ENCODE peak calls at places on chromosomes 2 and 18, in five cellular contexts. One of them, this sample, is unnamed.

GRCh38 chr2:202870431-202871160 is 970 bp downstream of the ICA1L start:
- DNase-seq in A549: peak; percentile 83
- DNase-seq in AG04450: no peak
- DNase-seq in GM20000: peak; percentile 83
- DNase-seq in spleen: peak; percentile 84
- DNase-seq in this sample: no peak

GRCh38 chr2:12005886-12006681 is 259.7 kb downstream of the LPIN1 start:
- DNase-seq in A549: no peak
- DNase-seq in AG04450: no peak
- DNase-seq in GM20000: peak; percentile 72
- DNase-seq in spleen: no peak
- DNase-seq in this sample: no peak

GRCh38 chr2:209208211-209208610 is 215.6 kb upstream of the MAP2 start:
- DNase-seq in A549: peak; percentile 45
- DNase-seq in AG04450: no peak
- DNase-seq in GM20000: peak; percentile 26
- DNase-seq in spleen: no peak
- DNase-seq in this sample: no peak

GRCh38 chr2:667332-668000 is 9.7 kb downstream of the TMEM18 start:
- DNase-seq in A549: peak; percentile 68
- DNase-seq in AG04450: peak; percentile 44
- DNase-seq in GM20000: no peak
- DNase-seq in spleen: no peak
- DNase-seq in this sample: no peak

GRCh38 chr2:205273148-205273547 is 409.2 kb upstream of the NRP2 start:
- DNase-seq in A549: no peak
- DNase-seq in AG04450: no peak
- DNase-seq in GM20000: no peak
- DNase-seq in spleen: no peak
- DNase-seq in this sample: no peak

GRCh38 chr2:145350011-145350410 is 830.1 kb upstream of the ZEB2 start:
- DNase-seq in A549: no peak
- DNase-seq in AG04450: peak; percentile 15
- DNase-seq in GM20000: no peak
- DNase-seq in spleen: no peak
- DNase-seq in this sample: peak; percentile 11

GRCh38 chr2:9710311-9710710 is 79.5 kb upstream of the YWHAQ start:
- DNase-seq in A549: no peak
- DNase-seq in AG04450: no peak
- DNase-seq in GM20000: no peak
- DNase-seq in spleen: no peak
- DNase-seq in this sample: no peak

GRCh38 chr2:236014408-236015131 is 153.6 kb downstream of the GBX2 start:
- DNase-seq in A549: no peak
- DNase-seq in AG04450: no peak
- DNase-seq in GM20000: no peak
- DNase-seq in spleen: no peak
- DNase-seq in this sample: no peak

GRCh38 chr18:49814147-49814499 is 790 bp upstream of the ACAA2 start:
- DNase-seq in A549: peak; percentile 20
- DNase-seq in AG04450: peak; percentile 24
- DNase-seq in GM20000: no peak
- DNase-seq in spleen: no peak
- DNase-seq in this sample: peak; percentile 15

GRCh38 chr18:78612318-78612717 is 367.3 kb upstream of the SALL3 start:
- DNase-seq in A549: no peak
- DNase-seq in AG04450: no peak
- DNase-seq in GM20000: no peak
- DNase-seq in spleen: peak; percentile 42
- DNase-seq in this sample: no peak

GRCh38 chr2:214322662-214323061 is 88.2 kb upstream of the VWC2L start:
- DNase-seq in A549: no peak
- DNase-seq in AG04450: no peak
- DNase-seq in GM20000: no peak
- DNase-seq in spleen: no peak
- DNase-seq in this sample: no peak

GRCh38 chr2:127514485-127514884 is 11.8 kb downstream of the IWS1 start:
- DNase-seq in A549: no peak
- DNase-seq in AG04450: no peak
- DNase-seq in GM20000: no peak
- DNase-seq in spleen: no peak
- DNase-seq in this sample: no peak

DNA sequence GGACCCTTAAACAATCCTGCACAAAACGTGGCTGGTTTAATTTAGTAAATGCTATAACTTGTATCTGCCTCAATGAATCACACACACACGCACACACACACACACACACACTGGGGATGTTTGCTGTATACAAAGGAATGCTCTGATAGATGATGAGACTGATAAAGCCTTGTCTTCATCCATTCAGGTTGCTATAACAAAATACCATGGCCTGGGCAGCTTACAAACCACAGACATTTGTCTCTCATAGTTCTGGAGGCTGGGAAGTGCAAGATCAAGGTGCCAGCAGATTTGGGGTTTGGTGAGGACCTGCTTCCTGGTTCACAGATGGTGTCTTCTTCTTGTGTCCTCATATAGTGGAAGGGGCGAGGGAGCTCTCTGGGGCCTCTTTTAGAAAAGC is 149.5 kb upstream of the HDAC4 start:
- DNase-seq in A549: no peak
- DNase-seq in AG04450: no peak
- DNase-seq in GM20000: no peak
- DNase-seq in spleen: peak; percentile 22
- DNase-seq in this sample: no peak
- TF ChIP-seq CTCF in A549: no peak
- TF ChIP-seq CTCF in AG04450: no peak
- TF ChIP-seq CTCF in GM20000: no peak
- TF ChIP-seq CTCF in spleen: no peak
- TF ChIP-seq CTCF in this sample: no peak

GRCh38 chr2:20050712-20051517 is 513 bp downstream of the LAPTM4A start:
- DNase-seq in A549: peak; percentile 65
- DNase-seq in AG04450: no peak
- DNase-seq in GM20000: peak; percentile 51
- DNase-seq in spleen: peak; percentile 84
- DNase-seq in this sample: no peak
- TF ChIP-seq CTCF in A549: no peak
- TF ChIP-seq CTCF in AG04450: peak; percentile 26
- TF ChIP-seq CTCF in GM20000: no peak
- TF ChIP-seq CTCF in spleen: no peak
- TF ChIP-seq CTCF in this sample: peak; percentile 16

GRCh38 chr2:97355176-97355575 is 234.5 kb downstream of the ANKRD36B start:
- DNase-seq in A549: no peak
- DNase-seq in AG04450: no peak
- DNase-seq in GM20000: no peak
- DNase-seq in spleen: no peak
- DNase-seq in this sample: no peak

GRCh38 chr2:97354576-97354975 is 235.1 kb downstream of the ANKRD36B start:
- DNase-seq in A549: no peak
- DNase-seq in AG04450: no peak
- DNase-seq in GM20000: no peak
- DNase-seq in spleen: peak; percentile 77
- DNase-seq in this sample: no peak

GRCh38 chr2:97360202-97360601 is 229.5 kb downstream of the ANKRD36B start:
- DNase-seq in A549: no peak
- DNase-seq in AG04450: no peak
- DNase-seq in GM20000: no peak
- DNase-seq in spleen: no peak
- DNase-seq in this sample: no peak

DNA sequence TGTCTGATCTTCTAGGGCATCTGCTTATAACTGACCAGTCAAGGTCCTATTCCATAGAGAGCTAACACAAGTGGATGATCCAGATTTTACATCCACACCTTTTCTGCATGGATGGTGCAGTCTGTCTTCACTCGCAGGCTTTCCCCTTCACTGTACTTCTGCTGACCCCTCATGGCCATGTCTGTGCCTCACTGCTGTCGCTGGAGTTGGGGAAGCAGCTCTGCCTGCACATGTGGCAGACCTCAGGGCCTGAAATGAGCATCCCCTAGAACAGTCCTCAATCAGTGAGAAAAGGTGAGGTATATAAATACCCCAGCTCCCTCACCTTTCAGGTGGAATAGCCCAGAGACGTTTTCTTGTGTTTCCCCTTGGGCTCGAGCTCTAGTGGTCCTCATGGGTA is 233.8 kb downstream of the ANKRD36B start:
- DNase-seq in A549: peak; percentile 5
- DNase-seq in AG04450: no peak
- DNase-seq in GM20000: no peak
- DNase-seq in spleen: no peak
- DNase-seq in this sample: no peak
- TF ChIP-seq CTCF in A549: no peak
- TF ChIP-seq CTCF in AG04450: no peak
- TF ChIP-seq CTCF in GM20000: no peak
- TF ChIP-seq CTCF in spleen: no peak
- TF ChIP-seq CTCF in this sample: no peak

DNA sequence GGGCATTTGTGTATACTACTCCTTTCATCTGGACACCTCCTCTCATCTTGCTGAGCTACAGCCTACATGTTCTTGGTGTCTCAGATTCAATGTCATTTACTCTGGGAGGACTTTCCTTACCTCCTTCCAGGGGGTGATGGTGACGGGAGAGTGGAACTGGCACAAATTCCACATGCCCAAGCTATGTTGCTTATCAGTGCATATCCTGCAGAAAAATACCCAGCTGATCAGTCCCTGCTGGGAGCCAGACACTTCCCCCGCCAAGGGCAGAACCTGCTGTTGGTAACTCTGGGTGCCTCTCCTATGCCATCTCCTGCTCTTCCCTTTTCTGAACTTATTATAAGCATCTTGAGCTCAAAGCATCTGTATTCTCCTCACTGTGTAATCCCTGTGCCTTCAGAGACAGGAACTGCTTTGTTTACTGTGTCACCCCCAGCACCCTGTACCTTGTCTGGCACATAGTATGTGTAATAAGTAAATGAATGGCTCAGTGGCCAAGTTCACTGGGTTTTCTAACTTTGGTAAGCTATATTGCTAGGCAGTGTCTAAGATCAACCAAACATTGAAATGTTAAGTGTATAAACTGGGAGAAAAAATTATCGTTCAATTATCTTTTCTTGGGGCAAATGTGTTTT is 87.7 kb upstream of the LPIN2 start:
- DNase-seq in A549: no peak
- DNase-seq in AG04450: no peak
- DNase-seq in GM20000: no peak
- DNase-seq in spleen: no peak
- DNase-seq in this sample: no peak
- TF ChIP-seq CTCF in A549: no peak
- TF ChIP-seq CTCF in AG04450: no peak
- TF ChIP-seq CTCF in GM20000: no peak
- TF ChIP-seq CTCF in spleen: no peak
- TF ChIP-seq CTCF in this sample: no peak

GRCh38 chr2:54084600-54084999 is 30.8 kb upstream of the ACYP2 start:
- DNase-seq in A549: peak; percentile 51
- DNase-seq in AG04450: no peak
- DNase-seq in GM20000: no peak
- DNase-seq in spleen: no peak
- DNase-seq in this sample: no peak
- TF ChIP-seq CTCF in A549: peak; percentile 40
- TF ChIP-seq CTCF in AG04450: peak; percentile 47
- TF ChIP-seq CTCF in GM20000: no peak
- TF ChIP-seq CTCF in spleen: no peak
- TF ChIP-seq CTCF in this sample: peak; percentile 25

GRCh38 chr18:70072678-70073077 is 125.0 kb upstream of the CD226 start:
- DNase-seq in A549: peak; percentile 11
- DNase-seq in AG04450: peak; percentile 11
- DNase-seq in GM20000: no peak
- DNase-seq in spleen: no peak
- DNase-seq in this sample: peak; percentile 3
- TF ChIP-seq CTCF in A549: peak; percentile 34
- TF ChIP-seq CTCF in AG04450: peak; percentile 51
- TF ChIP-seq CTCF in GM20000: peak; percentile 13
- TF ChIP-seq CTCF in spleen: no peak
- TF ChIP-seq CTCF in this sample: peak; percentile 32

GRCh38 chr2:174985624-174986023 is 19.6 kb downstream of the CHN1 start:
- DNase-seq in A549: no peak
- DNase-seq in AG04450: no peak
- DNase-seq in GM20000: no peak
- DNase-seq in spleen: no peak
- DNase-seq in this sample: no peak
- TF ChIP-seq CTCF in A549: peak; percentile 89
- TF ChIP-seq CTCF in AG04450: peak; percentile 74
- TF ChIP-seq CTCF in GM20000: no peak
- TF ChIP-seq CTCF in spleen: no peak
- TF ChIP-seq CTCF in this sample: peak; percentile 54

GRCh38 chr2:212177724-212178123 is 360.9 kb downstream of the ERBB4 start:
- DNase-seq in A549: no peak
- DNase-seq in AG04450: no peak
- DNase-seq in GM20000: no peak
- DNase-seq in spleen: no peak
- DNase-seq in this sample: no peak
- TF ChIP-seq CTCF in A549: no peak
- TF ChIP-seq CTCF in AG04450: peak; percentile 11
- TF ChIP-seq CTCF in GM20000: no peak
- TF ChIP-seq CTCF in spleen: no peak
- TF ChIP-seq CTCF in this sample: peak; percentile 12

GRCh38 chr2:18219676-18220075 is 340.8 kb downstream of the RDH14 start:
- DNase-seq in A549: no peak
- DNase-seq in AG04450: no peak
- DNase-seq in GM20000: no peak
- DNase-seq in spleen: no peak
- DNase-seq in this sample: no peak
- TF ChIP-seq CTCF in A549: no peak
- TF ChIP-seq CTCF in AG04450: peak; percentile 29
- TF ChIP-seq CTCF in GM20000: no peak
- TF ChIP-seq CTCF in spleen: no peak
- TF ChIP-seq CTCF in this sample: peak; percentile 36

This sample was measured in AG09319.